ENCODE peak calls at places on chromosomes 12 and 14, in six cellular contexts. U, P, E, R, D and Z are unnamed samples.

GRCh38 chr12:93318720-93319522 is 58.8 kb upstream of the NUDT4 start:
- DNase-seq in U (no peak), P (peak; percentile 82), E (no peak), R (no peak), D (no peak), Z (no peak)

GRCh38 chr12:44296624-44297197 is 460.8 kb downstream of the TMEM117 start:
- DNase-seq in U (no peak), P (no peak), E (no peak), R (no peak), D (no peak), Z (no peak)

GRCh38 chr14:103685276-103686211 is 29.7 kb downstream of the XRCC3 start:
- DNase-seq in U (no peak), P (no peak), E (no peak), R (no peak), D (no peak), Z (no peak)

GRCh38 chr14:50123062-50123461 is 6.7 kb upstream of the VCPKMT start:
- DNase-seq in U (no peak), P (peak; percentile 66), E (no peak), R (no peak), D (no peak), Z (no peak)

GRCh38 chr12:107125833-107126232 is 32.5 kb upstream of the CRY1 start:
- DNase-seq in U (peak; percentile 10), P (peak; percentile 83), E (no peak), R (no peak), D (no peak), Z (no peak)

GRCh38 chr14:71300474-71301359 is 393.5 kb downstream of the PCNX1 start:
- DNase-seq in U (no peak), P (no peak), E (no peak), R (peak; percentile 68), D (no peak), Z (no peak)

GRCh38 chr14:54566410-54567223 is at the start of gene SAMD4A:
- DNase-seq in U (peak; percentile 78), P (peak; percentile 49), E (peak; percentile 84), R (peak; percentile 91), D (peak; percentile 90), Z (peak; percentile 66)

GRCh38 chr12:90514325-90514724 is 440.7 kb downstream of the CCER1 start:
- DNase-seq in U (no peak), P (no peak), E (no peak), R (no peak), D (peak; percentile 82), Z (no peak)

GRCh38 chr12:116236148-116236731 is 41.3 kb downstream of the MED13L start:
- DNase-seq in U (peak; percentile 65), P (peak; percentile 58), E (no peak), R (peak; percentile 65), D (peak; percentile 62), Z (peak; percentile 36)

GRCh38 chr14:75044322-75044721 is 6.9 kb downstream of the MLH3 start:
- DNase-seq in U (no peak), P (no peak), E (no peak), R (peak; percentile 90), D (no peak), Z (no peak)

GRCh38 chr14:54606631-54607133 is 39.8 kb downstream of the SAMD4A start:
- DNase-seq in U (no peak), P (no peak), E (peak; percentile 37), R (peak; percentile 74), D (no peak), Z (no peak)

GRCh38 chr14:102949062-102949800 is 26.8 kb downstream of the AMN start:
- DNase-seq in U (no peak), P (no peak), E (no peak), R (peak; percentile 38), D (peak; percentile 23), Z (no peak)

GRCh38 chr12:94266796-94267529 is 118.6 kb downstream of the PLXNC1 start:
- DNase-seq in U (no peak), P (no peak), E (no peak), R (peak; percentile 65), D (no peak), Z (no peak)

GRCh38 chr14:93943052-93943451 is 15.9 kb downstream of the FAM181A start:
- DNase-seq in U (no peak), P (no peak), E (no peak), R (peak; percentile 77), D (no peak), Z (no peak)

GRCh38 chr14:99266181-99267178 is 5.5 kb downstream of the BCL11B start:
- DNase-seq in U (peak; percentile 86), P (peak; percentile 12), E (peak; percentile 78), R (peak; percentile 73), D (peak; percentile 89), Z (peak; percentile 90)

GRCh38 chr12:99043319-99043914 is 398.3 kb downstream of the APAF1 start:
- DNase-seq in U (peak; percentile 74), P (peak; percentile 33), E (peak; percentile 67), R (peak; percentile 63), D (peak; percentile 86), Z (peak; percentile 73)

GRCh38 chr12:123165537-123165936 is 14.6 kb upstream of the PITPNM2 start:
- DNase-seq in U (no peak), P (no peak), E (no peak), R (no peak), D (no peak), Z (no peak)

GRCh38 chr12:6852651-6853354 is 853 bp downstream of the USP5 start:
- DNase-seq in U (peak; percentile 59), P (peak; percentile 68), E (peak; percentile 56), R (peak; percentile 85), D (peak; percentile 67), Z (no peak)

GRCh38 chr12:102172436-102172835 is 25.2 kb downstream of the PMCH start:
- DNase-seq in U (no peak), P (no peak), E (no peak), R (peak; percentile 81), D (no peak), Z (no peak)

GRCh38 chr14:29898470-29898869 is 29.2 kb downstream of the PRKD1 start:
- DNase-seq in U (no peak), P (no peak), E (no peak), R (no peak), D (no peak), Z (no peak)

GRCh38 chr12:122312926-122313325 is 46.6 kb upstream of the VPS33A start:
- DNase-seq in U (no peak), P (no peak), E (no peak), R (no peak), D (no peak), Z (no peak)

GRCh38 chr12:47022296-47022695 is 57.1 kb upstream of the PCED1B start:
- DNase-seq in U (no peak), P (no peak), E (no peak), R (peak; percentile 86), D (no peak), Z (no peak)

GRCh38 chr12:76586764-76587395 is 27.3 kb upstream of the OSBPL8 start:
- DNase-seq in U (peak; percentile 38), P (peak; percentile 26), E (no peak), R (peak; percentile 70), D (peak; percentile 51), Z (peak; percentile 16)

GRCh38 chr12:119683413-119683812 is 15.5 kb downstream of the PRKAB1 start:
- DNase-seq in U (no peak), P (no peak), E (no peak), R (peak; percentile 27), D (no peak), Z (no peak)

GRCh38 chr12:132359971-132360370 is 30.6 kb upstream of the GALNT9 start:
- DNase-seq in U (no peak), P (no peak), E (peak; percentile 12), R (no peak), D (no peak), Z (no peak)

GRCh38 chr14:23555882-23556699 is at the start of gene THTPA:
- DNase-seq in U (peak; percentile 96), P (peak; percentile 91), E (peak; percentile 97), R (peak; percentile 90), D (peak; percentile 98), Z (peak; percentile 89)

GRCh38 chr12:14322403-14322802 is 43.1 kb upstream of the ATF7IP start:
- DNase-seq in U (no peak), P (no peak), E (no peak), R (peak; percentile 66), D (no peak), Z (no peak)

GRCh38 chr12:26226629-26227375 is 31.4 kb downstream of the SSPN start:
- DNase-seq in U (peak; percentile 55), P (peak; percentile 44), E (peak; percentile 45), R (peak; percentile 31), D (peak; percentile 83), Z (peak; percentile 46)

GRCh38 chr14:64758711-64759554 is 54.7 kb downstream of the PLEKHG3 start:
- DNase-seq in U (no peak), P (no peak), E (peak; percentile 62), R (peak; percentile 97), D (peak; percentile 69), Z (no peak)

GRCh38 chr14:80605536-80605935 is 336.0 kb downstream of the CEP128 start:
- DNase-seq in U (no peak), P (no peak), E (no peak), R (peak; percentile 27), D (no peak), Z (no peak)

GRCh38 chr14:67881225-67881624 is 61.6 kb downstream of the RAD51B start:
- DNase-seq in U (peak; percentile 5), P (no peak), E (no peak), R (no peak), D (no peak), Z (no peak)

GRCh38 chr14:102760485-102761193 is 16.6 kb upstream of the TRAF3 start:
- DNase-seq in U (no peak), P (no peak), E (no peak), R (no peak), D (peak; percentile 57), Z (no peak)

GRCh38 chr14:102227184-102227964 is 77.6 kb downstream of the MOK start:
- DNase-seq in U (no peak), P (no peak), E (no peak), R (no peak), D (no peak), Z (no peak)

GRCh38 chr12:2733493-2734252 is 61.1 kb upstream of the FKBP4 start:
- DNase-seq in U (no peak), P (no peak), E (no peak), R (no peak), D (no peak), Z (no peak)

GRCh38 chr12:121260091-121260490 is 36.4 kb downstream of the CAMKK2 start:
- DNase-seq in U (no peak), P (no peak), E (no peak), R (no peak), D (no peak), Z (no peak)

GRCh38 chr12:3727877-3728632 is 24.9 kb downstream of the CRACR2A start:
- DNase-seq in U (no peak), P (no peak), E (no peak), R (peak; percentile 36), D (peak; percentile 87), Z (no peak)

GRCh38 chr14:62209287-62209899 is 447.2 kb downstream of the SNAPC1 start:
- DNase-seq in U (no peak), P (no peak), E (no peak), R (peak; percentile 88), D (no peak), Z (no peak)

GRCh38 chr12:18432211-18432610 is 170.9 kb downstream of the PIK3C2G start:
- DNase-seq in U (no peak), P (no peak), E (no peak), R (no peak), D (no peak), Z (no peak)